ENCODE peak calls at places on chromosomes 16 and 17, in four cellular contexts. One of them, this sample, is unnamed.
A peak's percentile ranks its signal among the peaks of the same experiment; 100 is the strongest.

GRCh38 chr16:81431554-81432353 is 12.9 kb upstream of the CMIP start:
- DNase-seq in breast epithelium: no peak
- DNase-seq in spleen: no peak
- DNase-seq in sigmoid colon: peak; percentile 78
- DNase-seq in this sample: no peak

GRCh38 chr17:15502315-15503112 is 35.1 kb upstream of the CDRT4 start:
- DNase-seq in breast epithelium: peak; percentile 90
- DNase-seq in spleen: peak; percentile 95
- DNase-seq in sigmoid colon: peak; percentile 97
- DNase-seq in this sample: peak; percentile 84

GRCh38 chr17:50155115-50155819 is 4.8 kb upstream of the PPP1R9B start:
- DNase-seq in breast epithelium: no peak
- DNase-seq in spleen: peak; percentile 65
- DNase-seq in sigmoid colon: no peak
- DNase-seq in this sample: no peak

GRCh38 chr16:81429045-81429521 is 15.5 kb upstream of the CMIP start:
- DNase-seq in breast epithelium: no peak
- DNase-seq in spleen: no peak
- DNase-seq in sigmoid colon: no peak
- DNase-seq in this sample: no peak

GRCh38 chr16:363110-364090 is 6.9 kb downstream of the MRPL28 start:
- DNase-seq in breast epithelium: no peak
- DNase-seq in spleen: peak; percentile 63
- DNase-seq in sigmoid colon: no peak
- DNase-seq in this sample: no peak

GRCh38 chr17:42522798-42523278 is 13.2 kb upstream of the NAGLU start:
- DNase-seq in breast epithelium: no peak
- DNase-seq in spleen: peak; percentile 46
- DNase-seq in sigmoid colon: no peak
- DNase-seq in this sample: no peak

GRCh38 chr17:59174671-59175070 is 19.1 kb downstream of the PRR11 start:
- DNase-seq in breast epithelium: no peak
- DNase-seq in spleen: no peak
- DNase-seq in sigmoid colon: no peak
- DNase-seq in this sample: no peak

GRCh38 chr16:85056211-85056748 is 28.7 kb downstream of the KIAA0513 start:
- DNase-seq in breast epithelium: no peak
- DNase-seq in spleen: no peak
- DNase-seq in sigmoid colon: no peak
- DNase-seq in this sample: no peak

GRCh38 chr17:68462381-68463210 is 5.3 kb upstream of the WIPI1 start:
- DNase-seq in breast epithelium: peak; percentile 52
- DNase-seq in spleen: no peak
- DNase-seq in sigmoid colon: peak; percentile 78
- DNase-seq in this sample: peak; percentile 69

GRCh38 chr17:44501866-44502265 is 1.3 kb downstream of the GPATCH8 start:
- DNase-seq in breast epithelium: no peak
- DNase-seq in spleen: no peak
- DNase-seq in sigmoid colon: no peak
- DNase-seq in this sample: no peak

GRCh38 chr16:86138121-86138944 is 239.4 kb downstream of the IRF8 start:
- DNase-seq in breast epithelium: no peak
- DNase-seq in spleen: no peak
- DNase-seq in sigmoid colon: no peak
- DNase-seq in this sample: no peak

GRCh38 chr16:69397821-69398521 is 12.2 kb upstream of the TERF2 start:
- DNase-seq in breast epithelium: no peak
- DNase-seq in spleen: no peak
- DNase-seq in sigmoid colon: no peak
- DNase-seq in this sample: no peak

GRCh38 chr17:64313577-64313976 is 50.5 kb upstream of the TEX2 start:
- DNase-seq in breast epithelium: no peak
- DNase-seq in spleen: no peak
- DNase-seq in sigmoid colon: no peak
- DNase-seq in this sample: no peak
- H3K4me1 ChIP-seq in breast epithelium: no peaks in the 10 kb centered on the region
- H3K4me1 ChIP-seq in spleen: peaks cover 24% of the 10 kb centered on the region
- H3K4me1 ChIP-seq in sigmoid colon: no peaks in the 10 kb centered on the region
- H3K4me1 ChIP-seq in this sample: no peaks in the 10 kb centered on the region

GRCh38 chr16:57357330-57358151 is 1.0 kb upstream of the CCL22 start:
- DNase-seq in breast epithelium: no peak
- DNase-seq in spleen: no peak
- DNase-seq in sigmoid colon: no peak
- DNase-seq in this sample: no peak

GRCh38 chr16:57355898-57356414 is 2.6 kb upstream of the CCL22 start:
- DNase-seq in breast epithelium: no peak
- DNase-seq in spleen: no peak
- DNase-seq in sigmoid colon: no peak
- DNase-seq in this sample: no peak

GRCh38 chr16:57356547-57356946 is 2.0 kb upstream of the CCL22 start:
- DNase-seq in breast epithelium: no peak
- DNase-seq in spleen: no peak
- DNase-seq in sigmoid colon: no peak
- DNase-seq in this sample: no peak

GRCh38 chr16:57360321-57360935 is 1.8 kb downstream of the CCL22 start:
- DNase-seq in breast epithelium: peak; percentile 85
- DNase-seq in spleen: peak; percentile 59
- DNase-seq in sigmoid colon: no peak
- DNase-seq in this sample: no peak

DNA sequence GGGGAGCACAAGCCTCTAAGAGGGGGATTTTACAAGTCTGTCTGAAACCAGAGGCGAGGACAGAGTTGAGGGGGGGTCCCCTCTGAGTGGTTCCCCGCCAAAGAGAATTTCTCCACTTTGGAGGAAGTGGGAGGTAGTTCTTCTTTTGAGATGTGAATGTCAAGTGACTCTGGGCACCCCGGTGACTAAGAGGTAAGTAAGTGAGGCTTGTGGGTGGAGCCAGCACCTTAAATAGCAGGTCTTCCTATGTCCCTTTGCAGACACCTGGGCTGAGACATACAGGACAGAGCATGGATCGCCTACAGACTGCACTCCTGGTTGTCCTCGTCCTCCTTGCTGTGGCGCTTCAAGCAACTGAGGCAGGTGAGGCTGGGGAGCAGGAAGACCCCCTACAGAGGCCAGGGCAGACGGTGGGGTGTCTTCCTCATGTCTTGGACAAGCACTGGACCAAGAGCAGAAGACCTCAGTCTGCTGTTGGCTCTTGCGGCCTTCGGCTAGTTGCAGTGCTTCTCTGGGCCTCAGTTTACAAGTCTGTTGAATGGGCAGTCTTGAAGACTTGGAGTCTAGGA is at the start of gene CCL22:
- DNase-seq in breast epithelium: no peak
- DNase-seq in spleen: no peak
- DNase-seq in sigmoid colon: no peak
- DNase-seq in this sample: no peak
- TF ChIP-seq POLR2AphosphoS5 in breast epithelium: no peak
- TF ChIP-seq POLR2AphosphoS5 in spleen: no peak
- TF ChIP-seq POLR2AphosphoS5 in sigmoid colon: no peak
- TF ChIP-seq POLR2AphosphoS5 in this sample: no peak

GRCh38 chr17:80774146-80774545 is 217.5 kb upstream of the CHMP6 start:
- DNase-seq in breast epithelium: no peak
- DNase-seq in spleen: no peak
- DNase-seq in sigmoid colon: peak; percentile 81
- DNase-seq in this sample: no peak

GRCh38 chr17:80774643-80775281 is 216.9 kb upstream of the CHMP6 start:
- DNase-seq in breast epithelium: no peak
- DNase-seq in spleen: no peak
- DNase-seq in sigmoid colon: peak; percentile 65
- DNase-seq in this sample: no peak

GRCh38 chr17:80777274-80777673 is 214.4 kb upstream of the CHMP6 start:
- DNase-seq in breast epithelium: no peak
- DNase-seq in spleen: no peak
- DNase-seq in sigmoid colon: no peak
- DNase-seq in this sample: no peak

GRCh38 chr17:80773243-80773991 is 218.2 kb upstream of the CHMP6 start:
- DNase-seq in breast epithelium: no peak
- DNase-seq in spleen: no peak
- DNase-seq in sigmoid colon: peak; percentile 98
- DNase-seq in this sample: peak; percentile 35

DNA sequence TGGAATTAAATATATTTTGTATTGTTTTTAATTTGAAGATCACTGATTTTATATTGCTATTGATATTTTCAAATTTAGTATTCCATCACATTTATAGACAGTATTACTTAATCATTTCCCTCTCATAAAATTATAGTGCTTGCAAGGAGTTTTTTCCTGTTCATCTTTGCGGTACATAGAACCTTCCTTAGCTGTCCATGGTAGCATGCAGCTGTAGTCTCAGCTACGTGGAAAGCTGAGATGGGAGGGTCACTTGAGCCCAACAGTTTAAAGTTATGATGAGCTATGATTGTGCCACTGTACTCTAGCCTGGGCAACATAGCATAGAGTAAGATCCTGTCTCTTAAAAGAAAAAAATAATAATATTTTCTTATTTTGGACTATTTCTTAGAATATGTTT is 215.8 kb upstream of the CHMP6 start:
- DNase-seq in breast epithelium: no peak
- DNase-seq in spleen: no peak
- DNase-seq in sigmoid colon: no peak
- DNase-seq in this sample: no peak
- H3K4me1 ChIP-seq in breast epithelium: no peaks in the 10 kb centered on the region
- H3K4me1 ChIP-seq in spleen: peaks cover 41% of the 10 kb centered on the region
- H3K4me1 ChIP-seq in sigmoid colon: peaks cover 43% of the 10 kb centered on the region
- H3K4me1 ChIP-seq in this sample: no peaks in the 10 kb centered on the region

DNA sequence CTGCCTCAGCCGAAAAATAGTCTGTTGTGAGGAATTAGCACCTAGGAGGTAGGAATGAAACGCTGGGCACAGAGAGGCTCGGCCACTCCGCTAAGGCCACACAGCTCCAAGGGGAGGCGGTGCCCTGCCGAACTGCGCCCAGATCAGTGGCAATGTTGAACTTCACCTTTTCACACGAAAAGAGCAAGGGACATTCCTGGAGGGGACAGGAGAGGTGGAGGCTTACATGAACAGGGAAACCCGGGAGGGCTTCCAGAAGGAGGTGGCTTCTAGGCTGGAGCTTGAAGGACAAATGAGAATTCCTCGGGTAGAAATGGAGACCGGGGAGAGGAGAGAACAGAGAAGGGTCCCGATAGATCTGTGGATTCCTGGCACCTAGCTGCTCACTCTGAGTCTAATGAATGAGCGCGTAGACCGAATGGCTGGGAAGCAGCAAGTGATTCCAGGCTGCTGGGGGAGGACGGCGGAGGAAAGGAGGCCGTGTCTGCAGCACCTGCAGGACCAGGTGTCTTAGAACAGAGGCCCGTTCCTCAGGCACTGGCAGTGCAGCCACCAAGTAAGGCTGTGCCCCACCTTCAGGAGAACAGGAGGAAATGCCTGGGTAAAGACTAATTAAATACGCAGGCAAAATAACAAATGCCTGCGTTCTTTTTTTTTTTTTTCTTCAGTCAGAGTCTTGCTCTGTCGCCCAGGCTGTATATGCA is 723 bp upstream of the SLC38A10 start:
- DNase-seq in breast epithelium: peak; percentile 78
- DNase-seq in spleen: no peak
- DNase-seq in sigmoid colon: no peak
- DNase-seq in this sample: peak; percentile 81
- TF ChIP-seq POLR2AphosphoS5 in breast epithelium: no peak
- TF ChIP-seq POLR2AphosphoS5 in spleen: no peak
- TF ChIP-seq POLR2AphosphoS5 in sigmoid colon: no peak
- TF ChIP-seq POLR2AphosphoS5 in this sample: peak; percentile 84

This sample was measured in prostate gland.